ENCODE peak calls at places on chromosomes 1 and 21, in four cellular contexts. One of them, this sample, is unnamed.

GRCh38 chr1:212428496-212428895 is 4.2 kb upstream of the NENF start:
- DNase-seq in GM12878: no peak
- DNase-seq in K562: no peak
- DNase-seq in SK-N-SH: no peak
- DNase-seq in this sample: no peak

GRCh38 chr1:208237241-208237640 is 6.9 kb downstream of the PLXNA2 start:
- DNase-seq in GM12878: no peak
- DNase-seq in K562: no peak
- DNase-seq in SK-N-SH: no peak
- DNase-seq in this sample: no peak

GRCh38 chr1:204975568-204976235 is 67.3 kb upstream of the CNTN2 start:
- DNase-seq in GM12878: no peak
- DNase-seq in K562: peak; percentile 84
- DNase-seq in SK-N-SH: peak; percentile 88
- DNase-seq in this sample: peak; percentile 73

GRCh38 chr21:44017601-44018000 is 5.5 kb downstream of the TRAPPC10 start:
- DNase-seq in GM12878: no peak
- DNase-seq in K562: no peak
- DNase-seq in SK-N-SH: no peak
- DNase-seq in this sample: no peak

GRCh38 chr1:79543435-79543834 is 536.9 kb upstream of the ADGRL4 start:
- DNase-seq in GM12878: no peak
- DNase-seq in K562: no peak
- DNase-seq in SK-N-SH: no peak
- DNase-seq in this sample: no peak

GRCh38 chr1:33244143-33244808 is 12.0 kb upstream of the ZNF362 start:
- DNase-seq in GM12878: no peak
- DNase-seq in K562: no peak
- DNase-seq in SK-N-SH: no peak
- DNase-seq in this sample: no peak

GRCh38 chr1:112265946-112266345 is 130.1 kb upstream of the CTTNBP2NL start:
- DNase-seq in GM12878: no peak
- DNase-seq in K562: no peak
- DNase-seq in SK-N-SH: no peak
- DNase-seq in this sample: no peak

GRCh38 chr1:8747879-8748825 is 69.3 kb downstream of the RERE start:
- DNase-seq in GM12878: no peak
- DNase-seq in K562: no peak
- DNase-seq in SK-N-SH: no peak
- DNase-seq in this sample: no peak

GRCh38 chr1:67652800-67653199 is 32.2 kb upstream of the GADD45A start:
- DNase-seq in GM12878: no peak
- DNase-seq in K562: no peak
- DNase-seq in SK-N-SH: no peak
- DNase-seq in this sample: no peak

GRCh38 chr1:50970508-50970885 is 452 bp downstream of the CDKN2C start:
- DNase-seq in GM12878: no peak
- DNase-seq in K562: no peak
- DNase-seq in SK-N-SH: no peak
- DNase-seq in this sample: no peak

GRCh38 chr1:26552720-26553119 is 23.2 kb downstream of the RPS6KA1 start:
- DNase-seq in GM12878: no peak
- DNase-seq in K562: no peak
- DNase-seq in SK-N-SH: no peak
- DNase-seq in this sample: no peak

GRCh38 chr1:63537940-63538339 is 14.6 kb downstream of the EFCAB7 start:
- DNase-seq in GM12878: no peak
- DNase-seq in K562: no peak
- DNase-seq in SK-N-SH: peak; percentile 7
- DNase-seq in this sample: no peak

GRCh38 chr1:38587734-38588133 is 271.8 kb downstream of the RRAGC start:
- DNase-seq in GM12878: no peak
- DNase-seq in K562: no peak
- DNase-seq in SK-N-SH: no peak
- DNase-seq in this sample: no peak

GRCh38 chr1:10287023-10287645 is 76.8 kb downstream of the KIF1B start:
- DNase-seq in GM12878: no peak
- DNase-seq in K562: no peak
- DNase-seq in SK-N-SH: no peak
- DNase-seq in this sample: no peak

GRCh38 chr1:90614872-90615271 is 102.2 kb downstream of the BARHL2 start:
- DNase-seq in GM12878: no peak
- DNase-seq in K562: peak; percentile 15
- DNase-seq in SK-N-SH: peak; percentile 5
- DNase-seq in this sample: no peak

GRCh38 chr1:198556969-198557368 is 16.5 kb upstream of the ATP6V1G3 start:
- DNase-seq in GM12878: peak; percentile 71
- DNase-seq in K562: no peak
- DNase-seq in SK-N-SH: no peak
- DNase-seq in this sample: no peak

GRCh38 chr1:9784508-9785133 is 39.1 kb downstream of the CLSTN1 start:
- DNase-seq in GM12878: peak; percentile 61
- DNase-seq in K562: peak; percentile 65
- DNase-seq in SK-N-SH: peak; percentile 68
- DNase-seq in this sample: peak; percentile 63

GRCh38 chr21:44804762-44805161 is 3.1 kb upstream of the UBE2G2 start:
- DNase-seq in GM12878: no peak
- DNase-seq in K562: no peak
- DNase-seq in SK-N-SH: peak; percentile 71
- DNase-seq in this sample: no peak

GRCh38 chr1:203915811-203916210 is 54.4 kb downstream of the SNRPE start:
- DNase-seq in GM12878: no peak
- DNase-seq in K562: no peak
- DNase-seq in SK-N-SH: no peak
- DNase-seq in this sample: no peak

GRCh38 chr1:100325415-100326324 is 26.6 kb upstream of the CDC14A start:
- DNase-seq in GM12878: no peak
- DNase-seq in K562: no peak
- DNase-seq in SK-N-SH: no peak
- DNase-seq in this sample: no peak

GRCh38 chr1:232875536-232875935 is 70.3 kb downstream of the MAP10 start:
- DNase-seq in GM12878: no peak
- DNase-seq in K562: no peak
- DNase-seq in SK-N-SH: no peak
- DNase-seq in this sample: no peak

GRCh38 chr21:45528028-45528705 is 14.1 kb downstream of the SLC19A1 start:
- DNase-seq in GM12878: no peak
- DNase-seq in K562: no peak
- DNase-seq in SK-N-SH: no peak
- DNase-seq in this sample: peak; percentile 10

GRCh38 chr1:56193656-56194055 is 385.7 kb downstream of the PLPP3 start:
- DNase-seq in GM12878: no peak
- DNase-seq in K562: no peak
- DNase-seq in SK-N-SH: no peak
- DNase-seq in this sample: no peak

GRCh38 chr1:43968348-43968948 is 1.4 kb upstream of the DPH2 start:
- DNase-seq in GM12878: no peak
- DNase-seq in K562: peak; percentile 71
- DNase-seq in SK-N-SH: no peak
- DNase-seq in this sample: peak; percentile 75

GRCh38 chr1:224238756-224239155 is 55.7 kb downstream of the DEGS1 start:
- DNase-seq in GM12878: no peak
- DNase-seq in K562: no peak
- DNase-seq in SK-N-SH: no peak
- DNase-seq in this sample: no peak

GRCh38 chr21:45377866-45378257 is 27.1 kb upstream of the COL18A1 start:
- DNase-seq in GM12878: no peak
- DNase-seq in K562: no peak
- DNase-seq in SK-N-SH: no peak
- DNase-seq in this sample: no peak

GRCh38 chr1:167689569-167689925 is 32.2 kb upstream of the MPZL1 start:
- DNase-seq in GM12878: no peak
- DNase-seq in K562: no peak
- DNase-seq in SK-N-SH: no peak
- DNase-seq in this sample: no peak

GRCh38 chr1:47280142-47280541 is 33.8 kb downstream of the STIL start:
- DNase-seq in GM12878: no peak
- DNase-seq in K562: no peak
- DNase-seq in SK-N-SH: no peak
- DNase-seq in this sample: no peak

GRCh38 chr1:199007423-199007822 is 368.6 kb downstream of the PTPRC start:
- DNase-seq in GM12878: no peak
- DNase-seq in K562: no peak
- DNase-seq in SK-N-SH: no peak
- DNase-seq in this sample: no peak

GRCh38 chr21:31117046-31117916 is 79.0 kb upstream of the KRTAP19-8 start:
- DNase-seq in GM12878: no peak
- DNase-seq in K562: no peak
- DNase-seq in SK-N-SH: no peak
- DNase-seq in this sample: no peak
- TF ChIP-seq USF1 in GM12878: no peak
- TF ChIP-seq USF1 in K562: no peak
- TF ChIP-seq USF1 in SK-N-SH: no peak
- TF ChIP-seq USF1 in this sample: no peak

GRCh38 chr1:229643996-229644748 is 18.1 kb downstream of the URB2 start:
- DNase-seq in GM12878: no peak
- DNase-seq in K562: no peak
- DNase-seq in SK-N-SH: no peak
- DNase-seq in this sample: no peak
- TF ChIP-seq MAX in GM12878: no peak
- TF ChIP-seq MAX in K562: no peak
- TF ChIP-seq MAX in SK-N-SH: no peak
- TF ChIP-seq MAX in this sample: no peak

DNA sequence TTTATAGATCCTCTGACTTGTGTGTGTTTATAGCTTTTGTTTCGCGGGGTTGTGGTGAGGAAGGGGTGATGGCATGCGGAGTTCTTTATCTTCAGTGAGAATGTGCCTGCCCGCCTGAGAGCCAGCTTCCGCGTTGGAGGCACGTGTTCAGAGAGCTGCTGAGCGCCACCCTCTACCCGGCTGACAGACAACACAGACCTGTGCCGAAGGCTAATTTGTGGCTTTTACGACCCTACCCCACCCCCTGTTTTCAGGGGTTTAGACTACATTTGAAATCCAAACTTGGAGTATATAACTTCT is 14.4 kb upstream of the CD101 start:
- DNase-seq in GM12878: no peak
- DNase-seq in K562: no peak
- DNase-seq in SK-N-SH: no peak
- DNase-seq in this sample: no peak
- TF ChIP-seq USF1 in GM12878: no peak
- TF ChIP-seq USF1 in K562: no peak
- TF ChIP-seq USF1 in SK-N-SH: no peak
- TF ChIP-seq USF1 in this sample: no peak

GRCh38 chr21:34821717-34822116 is 152.9 kb downstream of the CLIC6 start:
- DNase-seq in GM12878: no peak
- DNase-seq in K562: no peak
- DNase-seq in SK-N-SH: peak; percentile 49
- DNase-seq in this sample: no peak

GRCh38 chr21:34824314-34824713 is 155.5 kb downstream of the CLIC6 start:
- DNase-seq in GM12878: no peak
- DNase-seq in K562: no peak
- DNase-seq in SK-N-SH: no peak
- DNase-seq in this sample: no peak

GRCh38 chr21:34822209-34822608 is 153.4 kb downstream of the CLIC6 start:
- DNase-seq in GM12878: no peak
- DNase-seq in K562: no peak
- DNase-seq in SK-N-SH: no peak
- DNase-seq in this sample: no peak

GRCh38 chr21:34825101-34825500 is 156.3 kb downstream of the CLIC6 start:
- DNase-seq in GM12878: no peak
- DNase-seq in K562: no peak
- DNase-seq in SK-N-SH: no peak
- DNase-seq in this sample: no peak

GRCh38 chr21:34822957-34823356 is 154.2 kb downstream of the CLIC6 start:
- DNase-seq in GM12878: no peak
- DNase-seq in K562: no peak
- DNase-seq in SK-N-SH: no peak
- DNase-seq in this sample: no peak
- TF ChIP-seq MAX in GM12878: no peak
- TF ChIP-seq MAX in K562: no peak
- TF ChIP-seq MAX in SK-N-SH: no peak
- TF ChIP-seq MAX in this sample: no peak

GRCh38 chr1:19484793-19485361 is 462 bp downstream of the CAPZB start:
- DNase-seq in GM12878: no peak
- DNase-seq in K562: peak; percentile 95
- DNase-seq in SK-N-SH: peak; percentile 76
- DNase-seq in this sample: peak; percentile 32
- TF ChIP-seq USF1 in GM12878: no peak
- TF ChIP-seq USF1 in K562: peak; percentile 37
- TF ChIP-seq USF1 in SK-N-SH: no peak
- TF ChIP-seq USF1 in this sample: no peak

DNA sequence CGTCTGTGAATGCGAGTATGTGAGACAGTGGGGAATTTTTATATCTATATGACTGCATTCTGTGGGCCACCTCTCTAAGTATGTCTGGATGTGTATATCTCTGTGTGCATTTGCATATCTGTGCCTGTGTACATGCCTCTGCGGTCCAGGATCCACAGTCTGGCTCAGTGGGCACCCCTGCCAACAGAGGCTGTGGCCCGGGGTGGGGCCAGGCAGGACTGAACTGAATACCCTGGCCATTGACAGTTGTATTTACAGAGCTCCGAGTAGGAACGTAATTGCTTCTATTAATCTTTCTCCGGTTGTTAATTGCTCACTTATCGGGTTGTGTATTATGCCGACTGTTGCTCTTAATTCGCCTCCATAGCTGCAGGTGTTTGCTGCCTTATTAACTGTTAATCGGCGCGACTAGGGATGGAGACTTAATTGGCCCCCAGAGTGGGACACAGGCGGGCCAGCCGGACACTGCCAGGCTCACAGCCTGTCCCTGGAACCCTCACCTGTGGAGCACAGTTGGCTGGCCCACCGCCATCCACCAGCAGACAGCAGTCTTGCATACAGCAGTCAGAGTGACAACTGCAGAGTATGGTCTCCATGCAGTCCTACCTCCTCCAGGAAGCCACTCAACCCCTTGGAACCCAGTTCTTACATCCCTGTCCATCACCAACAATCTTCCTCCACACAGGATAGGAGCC is 22.4 kb upstream of the ADGRB2 start:
- DNase-seq in GM12878: no peak
- DNase-seq in K562: no peak
- DNase-seq in SK-N-SH: no peak
- DNase-seq in this sample: peak; percentile 6
- TF ChIP-seq MAX in GM12878: no peak
- TF ChIP-seq MAX in K562: no peak
- TF ChIP-seq MAX in SK-N-SH: no peak
- TF ChIP-seq MAX in this sample: no peak

GRCh38 chr1:97073169-97073568 is 351.6 kb downstream of the PTBP2 start:
- DNase-seq in GM12878: no peak
- DNase-seq in K562: no peak
- DNase-seq in SK-N-SH: no peak
- DNase-seq in this sample: no peak

GRCh38 chr1:97073936-97074335 is 352.4 kb downstream of the PTBP2 start:
- DNase-seq in GM12878: no peak
- DNase-seq in K562: no peak
- DNase-seq in SK-N-SH: no peak
- DNase-seq in this sample: no peak

GRCh38 chr1:97069312-97069711 is 347.7 kb downstream of the PTBP2 start:
- DNase-seq in GM12878: no peak
- DNase-seq in K562: no peak
- DNase-seq in SK-N-SH: no peak
- DNase-seq in this sample: no peak

GRCh38 chr1:97070366-97070765 is 348.8 kb downstream of the PTBP2 start:
- DNase-seq in GM12878: no peak
- DNase-seq in K562: no peak
- DNase-seq in SK-N-SH: no peak
- DNase-seq in this sample: no peak

GRCh38 chr1:97071163-97071562 is 349.6 kb downstream of the PTBP2 start:
- DNase-seq in GM12878: no peak
- DNase-seq in K562: no peak
- DNase-seq in SK-N-SH: no peak
- DNase-seq in this sample: no peak
- TF ChIP-seq USF1 in GM12878: no peak
- TF ChIP-seq USF1 in K562: no peak
- TF ChIP-seq USF1 in SK-N-SH: no peak
- TF ChIP-seq USF1 in this sample: no peak

This sample was measured in WTC11.